ENCODE peak calls at places on chromosomes 7 and 10, in ten cellular contexts. One of them, this sample, is unnamed.
A peak's percentile ranks its signal among the peaks of the same experiment; 100 is the strongest.

GRCh38 chr7:149004405-149005370 is 23.6 kb downstream of the PDIA4 start:
- DNase-seq in T-cell: no peak
- DNase-seq in activated T-helper 9 cell treated with anti-CD3 and anti-CD28 coated beads, Interleukin-2, amount 50 U/mL, for 16 hours: no peak
- DNase-seq in HT1080: no peak
- DNase-seq in amniotic epithelial cell: no peak
- DNase-seq in GM12865: no peak
- DNase-seq in Ammon's horn: no peak
- DNase-seq in Calu3: no peak
- DNase-seq in GM10248: no peak
- DNase-seq in Daoy: no peak
- DNase-seq in this sample: no peak

GRCh38 chr7:142913051-142913450 is 20.5 kb downstream of the TRPV5 start:
- DNase-seq in Calu3: no peak
- DNase-seq in Ammon's horn: no peak
- DNase-seq in activated T-helper 9 cell treated with anti-CD3 and anti-CD28 coated beads, Interleukin-2, amount 50 U/mL, for 16 hours: no peak
- DNase-seq in GM12865: no peak
- DNase-seq in GM10248: no peak
- DNase-seq in T-cell: no peak
- DNase-seq in HT1080: no peak
- DNase-seq in amniotic epithelial cell: no peak
- DNase-seq in Daoy: no peak
- DNase-seq in this sample: no peak

GRCh38 chr10:85580585-85580984 is 786.0 kb downstream of the GRID1 start:
- DNase-seq in Calu3: no peak
- DNase-seq in activated T-helper 9 cell treated with anti-CD3 and anti-CD28 coated beads, Interleukin-2, amount 50 U/mL, for 16 hours: no peak
- DNase-seq in GM12865: no peak
- DNase-seq in Daoy: no peak
- DNase-seq in T-cell: no peak
- DNase-seq in HT1080: no peak
- DNase-seq in GM10248: no peak
- DNase-seq in Ammon's horn: no peak
- DNase-seq in amniotic epithelial cell: no peak
- DNase-seq in this sample: no peak

GRCh38 chr10:127148066-127148932 is 48.1 kb downstream of the INSYN2A start:
- DNase-seq in HT1080: peak; percentile 93
- DNase-seq in Daoy: peak; percentile 82
- DNase-seq in GM10248: no peak
- DNase-seq in Calu3: peak; percentile 12
- DNase-seq in activated T-helper 9 cell treated with anti-CD3 and anti-CD28 coated beads, Interleukin-2, amount 50 U/mL, for 16 hours: no peak
- DNase-seq in amniotic epithelial cell: peak; percentile 78
- DNase-seq in GM12865: no peak
- DNase-seq in Ammon's horn: peak; percentile 43
- DNase-seq in T-cell: no peak
- DNase-seq in this sample: peak; percentile 89

GRCh38 chr7:54967384-54967783 is 51.4 kb upstream of the EGFR start:
- DNase-seq in GM10248: no peak
- DNase-seq in amniotic epithelial cell: peak; percentile 70
- DNase-seq in HT1080: peak; percentile 48
- DNase-seq in activated T-helper 9 cell treated with anti-CD3 and anti-CD28 coated beads, Interleukin-2, amount 50 U/mL, for 16 hours: no peak
- DNase-seq in Daoy: no peak
- DNase-seq in Ammon's horn: no peak
- DNase-seq in GM12865: no peak
- DNase-seq in Calu3: peak; percentile 54
- DNase-seq in T-cell: no peak
- DNase-seq in this sample: peak; percentile 47

GRCh38 chr10:122056431-122057094 is 67.6 kb downstream of the TACC2 start:
- DNase-seq in HT1080: peak; percentile 69
- DNase-seq in Daoy: peak; percentile 41
- DNase-seq in GM10248: no peak
- DNase-seq in Calu3: no peak
- DNase-seq in GM12865: no peak
- DNase-seq in T-cell: no peak
- DNase-seq in amniotic epithelial cell: no peak
- DNase-seq in Ammon's horn: no peak
- DNase-seq in activated T-helper 9 cell treated with anti-CD3 and anti-CD28 coated beads, Interleukin-2, amount 50 U/mL, for 16 hours: no peak
- DNase-seq in this sample: no peak

GRCh38 chr10:19054289-19054688 is 5.7 kb downstream of the MALRD1 start:
- DNase-seq in activated T-helper 9 cell treated with anti-CD3 and anti-CD28 coated beads, Interleukin-2, amount 50 U/mL, for 16 hours: no peak
- DNase-seq in GM12865: no peak
- DNase-seq in Calu3: no peak
- DNase-seq in Ammon's horn: no peak
- DNase-seq in amniotic epithelial cell: no peak
- DNase-seq in HT1080: no peak
- DNase-seq in GM10248: no peak
- DNase-seq in Daoy: no peak
- DNase-seq in T-cell: no peak
- DNase-seq in this sample: no peak

GRCh38 chr10:8596929-8597472 is 542.5 kb downstream of the GATA3 start:
- DNase-seq in HT1080: peak; percentile 26
- DNase-seq in GM12865: no peak
- DNase-seq in T-cell: no peak
- DNase-seq in activated T-helper 9 cell treated with anti-CD3 and anti-CD28 coated beads, Interleukin-2, amount 50 U/mL, for 16 hours: no peak
- DNase-seq in Daoy: peak; percentile 36
- DNase-seq in Calu3: no peak
- DNase-seq in GM10248: no peak
- DNase-seq in amniotic epithelial cell: no peak
- DNase-seq in Ammon's horn: no peak
- DNase-seq in this sample: no peak

GRCh38 chr7:128398016-128398840 is 11.6 kb downstream of the IMPDH1 start:
- DNase-seq in amniotic epithelial cell: no peak
- DNase-seq in Daoy: peak; percentile 65
- DNase-seq in HT1080: peak; percentile 52
- DNase-seq in GM10248: peak; percentile 58
- DNase-seq in Calu3: peak; percentile 67
- DNase-seq in Ammon's horn: peak; percentile 64
- DNase-seq in T-cell: no peak
- DNase-seq in GM12865: no peak
- DNase-seq in activated T-helper 9 cell treated with anti-CD3 and anti-CD28 coated beads, Interleukin-2, amount 50 U/mL, for 16 hours: no peak
- DNase-seq in this sample: peak; percentile 55

GRCh38 chr10:20616918-20617801 is 280.0 kb downstream of the NEBL start:
- DNase-seq in GM10248: no peak
- DNase-seq in amniotic epithelial cell: no peak
- DNase-seq in GM12865: no peak
- DNase-seq in Calu3: no peak
- DNase-seq in Daoy: no peak
- DNase-seq in activated T-helper 9 cell treated with anti-CD3 and anti-CD28 coated beads, Interleukin-2, amount 50 U/mL, for 16 hours: no peak
- DNase-seq in Ammon's horn: peak; percentile 37
- DNase-seq in T-cell: no peak
- DNase-seq in HT1080: no peak
- DNase-seq in this sample: no peak

GRCh38 chr7:108287857-108288256 is 157.7 kb upstream of the LAMB4 start:
- DNase-seq in T-cell: no peak
- DNase-seq in activated T-helper 9 cell treated with anti-CD3 and anti-CD28 coated beads, Interleukin-2, amount 50 U/mL, for 16 hours: no peak
- DNase-seq in Daoy: no peak
- DNase-seq in Calu3: no peak
- DNase-seq in HT1080: no peak
- DNase-seq in amniotic epithelial cell: no peak
- DNase-seq in GM12865: no peak
- DNase-seq in GM10248: no peak
- DNase-seq in Ammon's horn: no peak
- DNase-seq in this sample: no peak

GRCh38 chr10:100519321-100520051 is at the start of gene SEC31B:
- DNase-seq in Calu3: no peak
- DNase-seq in activated T-helper 9 cell treated with anti-CD3 and anti-CD28 coated beads, Interleukin-2, amount 50 U/mL, for 16 hours: no peak
- DNase-seq in Daoy: no peak
- DNase-seq in Ammon's horn: peak; percentile 73
- DNase-seq in GM12865: no peak
- DNase-seq in GM10248: no peak
- DNase-seq in amniotic epithelial cell: no peak
- DNase-seq in HT1080: no peak
- DNase-seq in T-cell: no peak
- DNase-seq in this sample: no peak

GRCh38 chr7:66571568-66571967 is 57.1 kb upstream of the KCTD7 start:
- DNase-seq in Daoy: no peak
- DNase-seq in Calu3: no peak
- DNase-seq in activated T-helper 9 cell treated with anti-CD3 and anti-CD28 coated beads, Interleukin-2, amount 50 U/mL, for 16 hours: no peak
- DNase-seq in HT1080: no peak
- DNase-seq in T-cell: no peak
- DNase-seq in amniotic epithelial cell: no peak
- DNase-seq in GM10248: no peak
- DNase-seq in GM12865: no peak
- DNase-seq in Ammon's horn: no peak
- DNase-seq in this sample: no peak

GRCh38 chr7:26212921-26213718 is 11.6 kb downstream of the CBX3 start:
- DNase-seq in Daoy: no peak
- DNase-seq in activated T-helper 9 cell treated with anti-CD3 and anti-CD28 coated beads, Interleukin-2, amount 50 U/mL, for 16 hours: no peak
- DNase-seq in Ammon's horn: no peak
- DNase-seq in HT1080: no peak
- DNase-seq in amniotic epithelial cell: peak; percentile 21
- DNase-seq in Calu3: no peak
- DNase-seq in GM12865: no peak
- DNase-seq in GM10248: no peak
- DNase-seq in T-cell: no peak
- DNase-seq in this sample: no peak

GRCh38 chr7:112362053-112362650 is 88.1 kb upstream of the IFRD1 start:
- DNase-seq in T-cell: no peak
- DNase-seq in Daoy: no peak
- DNase-seq in Ammon's horn: no peak
- DNase-seq in Calu3: no peak
- DNase-seq in GM12865: no peak
- DNase-seq in HT1080: no peak
- DNase-seq in activated T-helper 9 cell treated with anti-CD3 and anti-CD28 coated beads, Interleukin-2, amount 50 U/mL, for 16 hours: no peak
- DNase-seq in amniotic epithelial cell: no peak
- DNase-seq in GM10248: no peak
- DNase-seq in this sample: peak; percentile 3

GRCh38 chr7:99098824-99099498 is 44.9 kb downstream of the SMURF1 start:
- DNase-seq in T-cell: no peak
- DNase-seq in HT1080: peak; percentile 21
- DNase-seq in Ammon's horn: no peak
- DNase-seq in GM12865: no peak
- DNase-seq in amniotic epithelial cell: peak; percentile 28
- DNase-seq in Calu3: peak; percentile 21
- DNase-seq in activated T-helper 9 cell treated with anti-CD3 and anti-CD28 coated beads, Interleukin-2, amount 50 U/mL, for 16 hours: no peak
- DNase-seq in Daoy: peak; percentile 24
- DNase-seq in GM10248: no peak
- DNase-seq in this sample: no peak